ENCODE peak calls at places on chromosomes 4 and X, in eight cellular contexts. One of them, this sample, is unnamed.
A peak's percentile ranks its signal among the peaks of the same experiment; 100 is the strongest.

GRCh38 chrX:108285361-108285760 is 152.9 kb downstream of the COL4A6 start:
- DNase-seq in endothelial cell of umbilical vein: no peak
- DNase-seq in tibial nerve: no peak
- DNase-seq in adrenal gland: no peak
- DNase-seq in upper lobe of left lung: no peak
- DNase-seq in HepG2: no peak
- DNase-seq in stomach: no peak
- DNase-seq in GM12891: no peak
- DNase-seq in this sample: no peak

GRCh38 chr4:56220261-56220660 is 167.0 kb downstream of the AASDH start:
- DNase-seq in endothelial cell of umbilical vein: no peak
- DNase-seq in adrenal gland: no peak
- DNase-seq in upper lobe of left lung: no peak
- DNase-seq in stomach: no peak
- DNase-seq in HepG2: no peak
- DNase-seq in tibial nerve: no peak
- DNase-seq in GM12891: no peak
- DNase-seq in this sample: no peak

GRCh38 chrX:45329217-45329616 is 128.5 kb upstream of the DIPK2B start:
- DNase-seq in endothelial cell of umbilical vein: no peak
- DNase-seq in HepG2: no peak
- DNase-seq in tibial nerve: no peak
- DNase-seq in stomach: no peak
- DNase-seq in GM12891: no peak
- DNase-seq in upper lobe of left lung: no peak
- DNase-seq in adrenal gland: no peak
- DNase-seq in this sample: no peak

GRCh38 chrX:109533005-109533404 is 3.6 kb upstream of the NXT2 start:
- DNase-seq in upper lobe of left lung: no peak
- DNase-seq in HepG2: no peak
- DNase-seq in tibial nerve: no peak
- DNase-seq in endothelial cell of umbilical vein: no peak
- DNase-seq in adrenal gland: no peak
- DNase-seq in stomach: no peak
- DNase-seq in GM12891: no peak
- DNase-seq in this sample: no peak

GRCh38 chr4:71932941-71933340 is 98.9 kb upstream of the NPFFR2 start:
- DNase-seq in tibial nerve: no peak
- DNase-seq in stomach: no peak
- DNase-seq in endothelial cell of umbilical vein: no peak
- DNase-seq in GM12891: no peak
- DNase-seq in upper lobe of left lung: no peak
- DNase-seq in HepG2: no peak
- DNase-seq in adrenal gland: no peak
- DNase-seq in this sample: no peak

GRCh38 chr4:144948009-144948408 is 150.0 kb downstream of the ANAPC10 start:
- DNase-seq in upper lobe of left lung: no peak
- DNase-seq in adrenal gland: no peak
- DNase-seq in tibial nerve: no peak
- DNase-seq in stomach: no peak
- DNase-seq in GM12891: no peak
- DNase-seq in endothelial cell of umbilical vein: no peak
- DNase-seq in HepG2: peak; percentile 1
- DNase-seq in this sample: no peak

GRCh38 chrX:130803537-130803936 is 99.5 kb downstream of the ENOX2 start:
- DNase-seq in tibial nerve: no peak
- DNase-seq in GM12891: no peak
- DNase-seq in upper lobe of left lung: no peak
- DNase-seq in HepG2: no peak
- DNase-seq in adrenal gland: no peak
- DNase-seq in endothelial cell of umbilical vein: no peak
- DNase-seq in stomach: no peak
- DNase-seq in this sample: no peak

GRCh38 chr4:45316257-45316656 is 589.9 kb upstream of the GNPDA2 start:
- DNase-seq in upper lobe of left lung: no peak
- DNase-seq in GM12891: no peak
- DNase-seq in tibial nerve: no peak
- DNase-seq in stomach: no peak
- DNase-seq in adrenal gland: no peak
- DNase-seq in endothelial cell of umbilical vein: no peak
- DNase-seq in HepG2: no peak
- DNase-seq in this sample: no peak

GRCh38 chr4:5378002-5378401 is 326.7 kb downstream of the STK32B start:
- DNase-seq in HepG2: peak; percentile 34
- DNase-seq in GM12891: no peak
- DNase-seq in stomach: no peak
- DNase-seq in endothelial cell of umbilical vein: no peak
- DNase-seq in adrenal gland: no peak
- DNase-seq in tibial nerve: no peak
- DNase-seq in upper lobe of left lung: no peak
- DNase-seq in this sample: peak; percentile 43

GRCh38 chr4:1582227-1582626 is 101.9 kb downstream of the FAM53A start:
- DNase-seq in endothelial cell of umbilical vein: no peak
- DNase-seq in stomach: peak; percentile 47
- DNase-seq in adrenal gland: no peak
- DNase-seq in upper lobe of left lung: peak; percentile 66
- DNase-seq in tibial nerve: no peak
- DNase-seq in HepG2: no peak
- DNase-seq in GM12891: no peak
- DNase-seq in this sample: no peak

GRCh38 chr4:1577818-1578217 is 106.3 kb downstream of the FAM53A start:
- DNase-seq in tibial nerve: no peak
- DNase-seq in HepG2: no peak
- DNase-seq in stomach: no peak
- DNase-seq in endothelial cell of umbilical vein: no peak
- DNase-seq in upper lobe of left lung: peak; percentile 70
- DNase-seq in adrenal gland: no peak
- DNase-seq in GM12891: no peak
- DNase-seq in this sample: no peak

GRCh38 chr4:1578301-1578781 is 105.8 kb downstream of the FAM53A start:
- DNase-seq in adrenal gland: no peak
- DNase-seq in GM12891: no peak
- DNase-seq in HepG2: no peak
- DNase-seq in stomach: no peak
- DNase-seq in upper lobe of left lung: peak; percentile 75
- DNase-seq in tibial nerve: no peak
- DNase-seq in endothelial cell of umbilical vein: no peak
- DNase-seq in this sample: no peak

GRCh38 chr4:1578968-1579833 is 104.9 kb downstream of the FAM53A start:
- DNase-seq in adrenal gland: peak; percentile 74
- DNase-seq in HepG2: no peak
- DNase-seq in endothelial cell of umbilical vein: peak; percentile 34
- DNase-seq in tibial nerve: peak; percentile 68
- DNase-seq in upper lobe of left lung: peak; percentile 95
- DNase-seq in stomach: peak; percentile 83
- DNase-seq in GM12891: peak; percentile 77
- DNase-seq in this sample: peak; percentile 83

DNA sequence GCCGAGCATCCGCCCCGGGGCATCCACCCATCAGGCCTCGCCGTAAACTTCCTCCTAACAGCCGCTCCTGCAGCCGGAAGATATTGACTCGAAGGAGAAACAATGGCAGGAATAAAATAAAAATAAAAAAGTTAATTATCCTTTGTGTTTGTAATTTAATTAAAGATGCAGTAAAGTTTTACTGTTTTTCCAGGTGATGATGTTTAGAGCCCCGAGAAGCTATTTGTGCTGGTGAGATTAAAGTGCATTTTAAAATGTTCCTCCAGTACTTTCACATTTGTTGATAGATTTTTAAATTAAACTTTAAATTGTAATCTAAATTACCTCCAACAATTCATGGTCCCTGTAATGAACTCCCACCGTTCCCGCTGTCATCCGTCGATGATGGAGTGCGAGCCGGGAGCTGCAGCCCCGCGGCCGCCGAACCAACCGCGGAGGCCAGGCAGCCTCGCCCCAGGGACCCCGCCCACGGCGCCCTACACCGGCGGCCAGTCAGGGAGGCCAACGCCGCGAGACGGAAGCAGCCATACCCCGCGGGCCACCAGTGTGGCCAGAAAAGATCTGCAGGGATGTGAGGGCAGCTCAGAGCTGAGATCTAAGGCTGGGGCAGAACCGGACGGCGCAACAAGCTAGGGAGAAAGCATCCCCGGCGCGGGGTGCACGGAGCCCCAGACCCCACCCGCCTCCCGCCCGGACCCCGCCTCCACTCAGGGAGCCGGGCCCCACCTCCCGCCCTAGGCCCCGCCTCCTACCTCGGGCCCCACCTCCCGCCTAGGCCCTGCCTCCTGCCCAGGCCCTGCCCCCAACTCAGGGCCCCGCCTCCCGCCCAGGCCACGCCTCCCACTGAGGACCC is 104.1 kb downstream of the FAM53A start:
- DNase-seq in stomach: peak; percentile 93
- DNase-seq in upper lobe of left lung: peak; percentile 99
- DNase-seq in tibial nerve: peak; percentile 83
- DNase-seq in HepG2: peak; percentile 15
- DNase-seq in adrenal gland: peak; percentile 94
- DNase-seq in endothelial cell of umbilical vein: peak; percentile 70
- DNase-seq in GM12891: no peak
- DNase-seq in this sample: peak; percentile 96
- TF ChIP-seq POLR2A in stomach: no peak
- TF ChIP-seq POLR2A in upper lobe of left lung: peak; percentile 42
- TF ChIP-seq POLR2A in tibial nerve: peak; percentile 53
- TF ChIP-seq POLR2A in HepG2: no peak
- TF ChIP-seq POLR2A in adrenal gland: no peak
- TF ChIP-seq POLR2A in endothelial cell of umbilical vein: peak; percentile 34
- TF ChIP-seq POLR2A in GM12891: no peak
- TF ChIP-seq POLR2A in this sample: peak; percentile 25

DNA sequence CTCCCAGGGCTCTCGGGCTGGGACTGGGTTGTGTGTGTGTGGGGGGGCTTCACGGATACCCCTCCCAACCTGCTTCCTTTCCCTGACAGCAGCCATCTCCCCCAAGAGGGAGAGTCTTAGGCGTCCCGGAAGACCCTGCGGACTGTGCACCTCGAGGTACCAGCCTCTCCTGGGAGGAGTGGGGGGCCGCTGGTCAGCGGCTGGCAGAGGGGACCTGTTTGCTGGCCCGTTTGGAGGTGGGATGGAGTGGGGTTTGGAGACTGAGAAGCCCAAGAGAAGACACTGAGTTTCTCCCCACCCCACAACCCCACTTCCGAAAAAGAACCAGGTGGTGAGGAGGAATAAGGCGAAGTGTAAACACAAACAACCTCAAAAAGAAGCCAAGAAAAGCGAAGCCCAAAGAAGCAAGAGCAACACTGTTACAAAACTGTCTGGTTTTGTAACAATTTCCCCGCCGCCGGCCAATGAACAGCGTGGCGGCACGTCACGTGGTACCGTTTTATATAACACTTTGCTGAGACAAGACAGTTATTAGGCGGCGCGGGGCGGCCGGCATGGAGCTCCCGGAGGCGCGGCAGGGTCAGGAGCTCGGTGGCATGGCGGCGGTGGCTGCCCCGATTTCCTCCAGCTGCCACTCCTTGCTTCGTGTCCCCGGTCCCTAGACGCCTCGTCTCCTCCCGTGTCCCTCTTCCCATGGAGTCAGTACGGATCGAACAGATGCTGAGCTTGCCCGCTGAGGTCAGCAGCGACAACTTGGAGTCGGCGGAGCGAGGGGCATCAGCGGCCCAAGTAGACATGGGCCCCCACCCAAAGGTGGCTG is at the start of gene LONRF3:
- DNase-seq in upper lobe of left lung: peak; percentile 92
- DNase-seq in HepG2: peak; percentile 58
- DNase-seq in adrenal gland: peak; percentile 91
- DNase-seq in endothelial cell of umbilical vein: peak; percentile 58
- DNase-seq in stomach: peak; percentile 73
- DNase-seq in tibial nerve: peak; percentile 72
- DNase-seq in GM12891: no peak
- DNase-seq in this sample: peak; percentile 53
- TF ChIP-seq POLR2A in upper lobe of left lung: peak; percentile 75
- TF ChIP-seq POLR2A in HepG2: peak; percentile 77
- TF ChIP-seq POLR2A in adrenal gland: peak; percentile 86
- TF ChIP-seq POLR2A in endothelial cell of umbilical vein: no peak
- TF ChIP-seq POLR2A in stomach: no peak
- TF ChIP-seq POLR2A in tibial nerve: peak; percentile 71
- TF ChIP-seq POLR2A in GM12891: no peak
- TF ChIP-seq POLR2A in this sample: peak; percentile 81

DNA sequence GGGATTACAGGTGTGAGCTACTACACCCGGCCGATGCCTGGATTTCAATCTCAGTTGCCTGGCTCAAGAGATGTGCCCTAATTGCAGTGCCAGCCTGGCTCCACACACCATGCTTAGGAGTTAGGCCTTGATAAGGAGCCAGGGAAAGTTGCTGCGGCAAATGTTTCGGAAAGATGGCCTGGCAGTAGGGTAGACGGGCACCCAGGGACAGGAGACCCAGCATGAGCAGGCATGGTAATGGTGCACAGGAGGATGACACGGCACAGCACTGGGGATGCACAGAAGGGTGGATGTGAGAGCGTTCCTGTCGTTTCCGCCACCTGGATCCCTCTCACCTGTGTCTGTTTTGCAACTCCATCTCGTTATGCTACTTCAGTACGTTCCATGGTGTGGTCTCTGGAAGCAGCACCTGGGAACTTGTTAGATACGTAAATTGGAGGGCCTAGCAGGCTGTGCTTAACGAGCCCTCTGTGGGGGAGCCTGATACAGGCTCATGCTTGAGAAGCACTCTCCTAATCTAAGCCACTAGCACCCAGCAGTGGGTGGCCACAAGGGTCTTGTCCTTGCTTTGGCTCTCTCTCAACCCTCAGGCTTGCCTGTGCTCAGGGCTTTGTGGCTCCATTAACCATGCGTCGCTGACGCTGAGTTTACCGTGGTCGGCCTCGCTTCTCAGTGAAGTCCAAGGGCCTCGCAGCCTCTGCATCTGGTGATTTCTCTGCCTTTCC is 20.3 kb downstream of the RNF4 start:
- DNase-seq in GM12891: no peak
- DNase-seq in tibial nerve: no peak
- DNase-seq in HepG2: no peak
- DNase-seq in stomach: no peak
- DNase-seq in endothelial cell of umbilical vein: no peak
- DNase-seq in upper lobe of left lung: no peak
- DNase-seq in adrenal gland: no peak
- DNase-seq in this sample: no peak
- TF ChIP-seq POLR2A in GM12891: no peak
- TF ChIP-seq POLR2A in tibial nerve: no peak
- TF ChIP-seq POLR2A in HepG2: no peak
- TF ChIP-seq POLR2A in stomach: no peak
- TF ChIP-seq POLR2A in endothelial cell of umbilical vein: no peak
- TF ChIP-seq POLR2A in upper lobe of left lung: no peak
- TF ChIP-seq POLR2A in adrenal gland: no peak
- TF ChIP-seq POLR2A in this sample: no peak

DNA sequence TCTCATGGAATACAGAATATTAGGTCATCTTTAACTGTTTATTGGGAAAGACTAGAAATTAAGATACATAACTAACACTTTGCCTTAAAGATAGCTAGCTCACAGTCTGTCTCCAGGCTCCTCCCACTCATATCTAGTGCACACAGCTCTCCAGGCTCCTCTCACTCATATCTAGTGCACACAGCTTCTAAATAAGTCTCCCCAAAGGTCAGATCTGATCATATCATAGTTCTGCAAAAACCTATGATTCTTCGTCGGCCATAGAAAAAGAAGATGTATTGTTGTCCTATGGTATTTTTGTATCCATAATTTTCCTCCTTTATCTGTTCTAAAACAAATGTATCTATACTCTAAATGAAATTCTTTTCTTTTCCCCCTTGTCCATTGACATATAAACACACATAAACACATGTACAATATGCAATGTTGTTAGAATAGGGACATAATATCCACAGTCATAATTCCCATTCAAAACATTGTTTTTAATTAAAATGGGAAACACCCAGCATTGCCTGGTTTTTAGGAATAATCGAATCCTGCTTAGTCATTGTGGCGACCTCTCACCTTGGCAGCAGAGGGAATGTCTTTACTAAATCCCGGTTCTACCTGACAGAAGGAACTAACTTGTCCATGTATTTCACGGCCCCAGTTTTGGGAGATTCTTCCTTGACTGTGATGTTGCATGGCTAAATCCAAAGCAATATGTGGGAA is 1282.0 kb downstream of the PCDH7 start:
- DNase-seq in endothelial cell of umbilical vein: no peak
- DNase-seq in tibial nerve: no peak
- DNase-seq in upper lobe of left lung: no peak
- DNase-seq in HepG2: no peak
- DNase-seq in GM12891: no peak
- DNase-seq in stomach: no peak
- DNase-seq in adrenal gland: no peak
- DNase-seq in this sample: no peak
- TF ChIP-seq POLR2A in endothelial cell of umbilical vein: no peak
- TF ChIP-seq POLR2A in tibial nerve: no peak
- TF ChIP-seq POLR2A in upper lobe of left lung: no peak
- TF ChIP-seq POLR2A in HepG2: no peak
- TF ChIP-seq POLR2A in GM12891: no peak
- TF ChIP-seq POLR2A in stomach: no peak
- TF ChIP-seq POLR2A in adrenal gland: no peak
- TF ChIP-seq POLR2A in this sample: no peak